ENCODE peak calls at places on chromosomes 2 and 18, in four cellular contexts. L, F, H and S are unnamed samples.

GRCh38 chr18:45056907-45057306 is 376.2 kb downstream of the SETBP1 start:
- DNase-seq in L (no peak), H (peak; percentile 20), F (no peak), S (no peak)

GRCh38 chr2:236919209-236919608 is 166.5 kb upstream of the COPS8 start:
- DNase-seq in F (no peak), L (no peak), H (no peak), S (no peak)

GRCh38 chr2:237474931-237475703 is 11.9 kb upstream of the MLPH start:
- DNase-seq in H (peak; percentile 71), L (peak; percentile 85), F (peak; percentile 89), S (peak; percentile 94)

GRCh38 chr2:46422717-46423394 is 56.5 kb upstream of the TMEM247 start:
- DNase-seq in L (peak; percentile 41), F (no peak), H (no peak), S (no peak)

GRCh38 chr18:31409301-31409700 is 32.7 kb downstream of the DSG4 start:
- DNase-seq in F (no peak), L (no peak), H (no peak), S (no peak)

GRCh38 chr2:102664439-102665042 is 45.2 kb downstream of the SLC9A2 start:
- DNase-seq in F (no peak), H (no peak), L (no peak), S (no peak)

GRCh38 chr2:128607981-128608506 is 289.4 kb upstream of the HS6ST1 start:
- DNase-seq in L (peak; percentile 40), F (peak; percentile 72), H (no peak), S (peak; percentile 85)

GRCh38 chr2:61878756-61879155 is 9.7 kb downstream of the CCT4 start:
- DNase-seq in H (no peak), L (no peak), F (no peak), S (no peak)

GRCh38 chr18:32549248-32549842 is 78.7 kb upstream of the GAREM1 start:
- DNase-seq in F (no peak), L (peak; percentile 92), H (peak; percentile 9), S (no peak)

GRCh38 chr18:57922885-57923284 is 119.8 kb upstream of the ATP8B1 start:
- DNase-seq in F (no peak), L (no peak), H (no peak), S (no peak)

GRCh38 chr2:19722486-19723420 is 179.0 kb downstream of the TTC32 start:
- DNase-seq in L (peak; percentile 54), H (peak; percentile 16), F (no peak), S (no peak)

GRCh38 chr18:56003651-56004050 is 415.7 kb upstream of the TCF4 start:
- DNase-seq in F (no peak), L (no peak), H (no peak), S (no peak)

GRCh38 chr2:48464264-48464663 is 65.7 kb upstream of the STON1 start:
- DNase-seq in F (no peak), L (no peak), H (no peak), S (no peak)

GRCh38 chr2:46676198-46676597 is 196.8 kb downstream of the TMEM247 start:
- DNase-seq in F (no peak), H (no peak), L (no peak), S (no peak)

GRCh38 chr2:16025211-16025875 is 85.0 kb downstream of the MYCN start:
- DNase-seq in L (no peak), F (no peak), H (no peak), S (no peak)

GRCh38 chr2:176621350-176621749 is 352.1 kb downstream of the MTX2 start:
- DNase-seq in F (no peak), H (no peak), L (no peak), S (no peak)

GRCh38 chr18:3015203-3015590 is 2.3 kb upstream of the LPIN2 start:
- DNase-seq in L (no peak), F (no peak), H (peak; percentile 73), S (no peak)